ENCODE peak calls at places on chromosomes 3 and 15, in five cellular contexts. K is MM.1S, I is cerebellar cortex, D is aorta, G is coronary artery. C is an unnamed sample.

GRCh38 chr15:78103406-78104118 is 11.2 kb downstream of the SH2D7 start:
- DNase-seq in K (peak), I (no peak), D (peak), G (no peak), C (peak)

GRCh38 chr3:59566481-59566975 is 516.7 kb upstream of the CFAP20DC start:
- DNase-seq in K (no peak), I (no peak), D (no peak), G (no peak), C (no peak)

GRCh38 chr3:154548341-154548740 is 118.4 kb upstream of the GPR149 start:
- DNase-seq in K (peak), I (no peak), D (no peak), G (no peak), C (no peak)

GRCh38 chr15:99104788-99105515 is at the start of gene SYNM:
- DNase-seq in K (peak), I (peak), D (peak), G (peak), C (peak)

GRCh38 chr3:184352149-184352785 is 9.1 kb downstream of the CLCN2 start:
- DNase-seq in K (no peak), I (no peak), D (peak), G (no peak), C (no peak)

GRCh38 chr3:42472555-42472954 is 29.9 kb upstream of the VIPR1 start:
- DNase-seq in K (no peak), I (no peak), D (no peak), G (no peak), C (no peak)

GRCh38 chr3:63631670-63632069 is 20.8 kb upstream of the SNTN start:
- DNase-seq in K (no peak), I (no peak), D (no peak), G (no peak), C (no peak)

GRCh38 chr3:134567605-134568004 is 81.7 kb downstream of the CEP63 start:
- DNase-seq in K (no peak), I (no peak), D (no peak), G (no peak), C (no peak)

GRCh38 chr15:22232675-22233074 is 152.3 kb downstream of the OR4M2 start:
- DNase-seq in K (no peak), I (no peak), D (no peak), G (no peak), C (no peak)

GRCh38 chr3:105867690-105868449 is 942 bp downstream of the CBLB start:
- DNase-seq in K (no peak), I (peak), D (no peak), G (no peak), C (peak)

GRCh38 chr3:28502555-28502954 is 153.9 kb upstream of the AZI2 start:
- DNase-seq in K (no peak), I (no peak), D (no peak), G (no peak), C (no peak)

GRCh38 chr3:29283739-29284138 is 2.9 kb downstream of the RBMS3 start:
- DNase-seq in K (no peak), I (no peak), D (no peak), G (no peak), C (no peak)

GRCh38 chr15:74614744-74615312 is 808 bp upstream of the CLK3 start:
- DNase-seq in K (peak), I (no peak), D (peak), G (peak), C (peak)

GRCh38 chr3:196181127-196181546 is 30.1 kb downstream of the ZDHHC19 start:
- DNase-seq in K (no peak), I (no peak), D (no peak), G (no peak), C (no peak)

GRCh38 chr3:178706411-178706810 is 170.2 kb downstream of the KCNMB2 start:
- DNase-seq in K (no peak), I (no peak), D (no peak), G (no peak), C (no peak)

GRCh38 chr3:64329037-64329436 is 103.8 kb upstream of the PRICKLE2 start:
- DNase-seq in K (no peak), I (no peak), D (no peak), G (no peak), C (no peak)